ENCODE peak calls at places on chromosomes 13 and 19, in four cellular contexts. A is IMR-90, I is H1, G is mesendoderm. P is an unnamed sample.

GRCh38 chr13:19601749-19602725 is 31.4 kb upstream of the MPHOSPH8 start:
- DNase-seq in I (peak; percentile 9), G (peak; percentile 71), A (peak; percentile 27), P (peak; percentile 64)

GRCh38 chr19:4115050-4115817 is 8.7 kb downstream of the MAP2K2 start:
- DNase-seq in A (no peak), I (no peak), G (no peak), P (no peak)

GRCh38 chr19:18777725-18778389 is 13.2 kb downstream of the COMP start:
- DNase-seq in G (no peak), A (no peak), I (no peak), P (no peak)

GRCh38 chr13:97781891-97782305 is 171.6 kb upstream of the IPO5 start:
- DNase-seq in A (no peak), I (no peak), G (no peak), P (no peak)

GRCh38 chr13:23352161-23352560 is 81.3 kb downstream of the SACS start:
- DNase-seq in G (no peak), I (no peak), A (no peak), P (no peak)

GRCh38 chr13:95676775-95677563 is at the start of gene DNAJC3:
- DNase-seq in I (peak; percentile 92), G (peak; percentile 99), A (peak; percentile 96), P (peak; percentile 99)

GRCh38 chr19:55352040-55352439 is 2.5 kb downstream of the COX6B2 start:
- DNase-seq in I (no peak), G (no peak), A (no peak), P (no peak)

GRCh38 chr19:4059493-4059880 is 7.2 kb downstream of the ZBTB7A start:
- DNase-seq in I (no peak), A (no peak), G (no peak), P (no peak)

GRCh38 chr13:30824651-30825050 is 81.4 kb upstream of the MEDAG start:
- DNase-seq in G (peak; percentile 89), I (no peak), A (no peak), P (no peak)

GRCh38 chr19:54133312-54133956 is 4.1 kb upstream of the CNOT3 start:
- DNase-seq in A (no peak), I (peak; percentile 78), G (peak; percentile 92), P (peak; percentile 92)
- H2BK120ac ChIP-seq in A (no peak overlapping the region), I (no peak overlapping the region), G (no peak overlapping the region), P (no peak overlapping the region)

DNA sequence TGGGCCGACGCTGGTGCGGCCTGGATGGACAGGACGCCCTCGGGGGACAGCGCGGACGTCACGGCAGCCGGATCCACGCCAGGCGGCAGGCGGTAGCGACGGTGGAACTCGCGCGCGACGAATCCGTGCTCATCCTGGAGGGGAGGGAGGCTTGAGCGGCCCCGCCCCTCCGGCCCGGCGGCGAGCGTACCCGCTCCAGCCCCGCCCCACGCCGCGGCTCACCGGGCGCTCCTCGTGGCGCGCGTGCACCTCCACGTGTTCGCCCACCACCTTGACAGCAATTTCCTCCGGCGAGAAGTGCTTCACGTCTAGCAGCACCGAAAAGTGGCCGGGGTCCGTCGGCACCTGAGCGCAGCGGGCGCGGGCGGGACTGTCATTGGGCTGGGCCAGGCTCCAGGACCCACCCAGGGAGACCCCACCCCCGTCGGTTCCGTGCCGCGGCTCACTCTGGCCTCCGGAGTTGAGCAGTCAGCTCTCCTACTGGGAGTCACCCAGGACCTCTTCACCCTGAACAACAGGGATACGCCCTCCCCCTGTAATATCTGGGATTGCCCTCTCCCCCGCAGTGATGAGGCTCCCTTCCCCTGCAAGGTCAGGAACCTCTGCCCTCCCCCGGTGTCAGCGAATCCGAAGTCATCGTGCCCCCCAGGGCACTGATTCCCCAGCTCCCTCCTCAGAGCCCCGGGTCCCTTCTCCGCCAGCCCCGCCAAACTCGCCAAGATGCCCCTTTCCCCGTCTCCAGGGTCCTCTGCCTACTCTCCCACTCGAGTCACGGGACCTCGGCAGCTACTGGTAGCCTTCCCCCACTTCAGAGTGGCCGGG is 1.1 kb downstream of the HSPB6 start:
- DNase-seq in A (peak; percentile 55), G (no peak), I (no peak), P (peak; percentile 39)
- H3K27ac ChIP-seq in A (peak overlapping the region; percentile 97), G (no peak overlapping the region), I (no peak overlapping the region), P (no peak overlapping the region)

DNA sequence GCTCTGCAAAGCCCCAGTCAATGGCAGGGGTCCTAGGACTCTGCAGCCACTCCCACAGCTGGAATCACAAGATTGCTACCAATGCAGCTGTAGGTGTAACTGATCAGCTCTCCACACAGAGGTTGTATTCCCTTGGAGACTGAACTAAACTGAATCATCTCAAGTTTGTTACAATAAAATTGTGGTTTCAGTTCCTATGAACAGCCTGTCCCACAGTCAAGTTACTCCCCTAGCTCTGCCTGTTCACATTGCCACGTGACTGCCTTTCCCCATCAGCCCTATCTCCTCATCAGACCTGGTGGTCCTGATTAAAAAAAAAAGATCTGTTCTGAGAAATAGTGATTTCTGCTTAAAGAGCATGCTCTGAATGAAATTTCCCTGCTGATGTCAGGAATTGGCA is 287.9 kb upstream of the NBEA start:
- DNase-seq in G (peak; percentile 58), A (no peak), I (no peak), P (no peak)
- H4K5ac ChIP-seq in G (no peak overlapping the region), A (no peak overlapping the region), I (no peak overlapping the region), P (no peak overlapping the region)

GRCh38 chr13:110001622-110002275 is 215.4 kb upstream of the IRS2 start:
- DNase-seq in G (no peak), I (no peak), A (peak; percentile 90), P (no peak)

GRCh38 chr13:109998808-109999528 is 212.6 kb upstream of the IRS2 start:
- DNase-seq in A (peak; percentile 95), I (no peak), G (no peak), P (no peak)

GRCh38 chr13:109998030-109998429 is 211.6 kb upstream of the IRS2 start:
- DNase-seq in I (no peak), G (no peak), A (no peak), P (no peak)

GRCh38 chr13:109999659-110000533 is 213.5 kb upstream of the IRS2 start:
- DNase-seq in I (no peak), G (peak; percentile 35), A (no peak), P (no peak)

DNA sequence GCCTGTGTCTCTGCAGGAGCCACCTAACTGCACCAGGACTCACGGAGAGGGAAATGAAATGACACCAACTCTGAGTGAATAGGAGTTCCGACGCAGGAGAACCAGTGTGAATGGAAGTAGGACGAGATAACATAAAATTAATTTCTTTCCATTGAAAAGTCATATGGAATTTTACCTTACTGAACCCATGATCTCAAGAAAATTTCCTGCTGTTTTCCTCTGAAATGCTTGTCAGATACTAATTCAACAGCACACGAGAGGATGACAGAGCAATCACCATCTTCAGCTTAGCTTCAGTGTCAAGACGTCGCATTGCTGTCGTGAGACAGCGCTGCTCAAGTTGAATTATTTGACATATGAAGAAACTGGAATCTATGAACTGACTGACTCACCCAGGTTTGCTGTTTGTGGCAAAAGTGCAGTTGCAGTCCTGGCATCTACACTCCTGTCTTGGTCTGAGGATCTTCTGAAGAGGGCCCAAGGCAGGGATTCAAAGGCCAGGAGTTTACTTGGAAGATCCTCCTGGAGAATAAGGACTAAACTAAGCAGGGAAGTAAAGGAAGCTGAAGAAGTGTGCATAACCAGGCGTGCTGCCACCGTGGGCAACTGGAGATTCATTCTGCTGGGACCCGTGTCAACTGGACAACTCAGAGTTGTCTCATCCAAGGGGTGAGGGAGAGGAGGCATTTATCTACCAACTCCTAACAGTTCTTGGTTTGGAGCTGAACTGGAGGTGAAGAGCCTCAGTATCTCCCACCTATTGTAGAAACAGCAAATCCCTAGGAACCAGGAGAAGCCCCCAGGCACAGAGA is 214.4 kb upstream of the IRS2 start:
- DNase-seq in I (no peak), A (no peak), G (no peak), P (no peak)
- H2BK120ac ChIP-seq in I (no peak overlapping the region), A (peak overlapping the region; percentile 71), G (no peak overlapping the region), P (no peak overlapping the region)

DNA sequence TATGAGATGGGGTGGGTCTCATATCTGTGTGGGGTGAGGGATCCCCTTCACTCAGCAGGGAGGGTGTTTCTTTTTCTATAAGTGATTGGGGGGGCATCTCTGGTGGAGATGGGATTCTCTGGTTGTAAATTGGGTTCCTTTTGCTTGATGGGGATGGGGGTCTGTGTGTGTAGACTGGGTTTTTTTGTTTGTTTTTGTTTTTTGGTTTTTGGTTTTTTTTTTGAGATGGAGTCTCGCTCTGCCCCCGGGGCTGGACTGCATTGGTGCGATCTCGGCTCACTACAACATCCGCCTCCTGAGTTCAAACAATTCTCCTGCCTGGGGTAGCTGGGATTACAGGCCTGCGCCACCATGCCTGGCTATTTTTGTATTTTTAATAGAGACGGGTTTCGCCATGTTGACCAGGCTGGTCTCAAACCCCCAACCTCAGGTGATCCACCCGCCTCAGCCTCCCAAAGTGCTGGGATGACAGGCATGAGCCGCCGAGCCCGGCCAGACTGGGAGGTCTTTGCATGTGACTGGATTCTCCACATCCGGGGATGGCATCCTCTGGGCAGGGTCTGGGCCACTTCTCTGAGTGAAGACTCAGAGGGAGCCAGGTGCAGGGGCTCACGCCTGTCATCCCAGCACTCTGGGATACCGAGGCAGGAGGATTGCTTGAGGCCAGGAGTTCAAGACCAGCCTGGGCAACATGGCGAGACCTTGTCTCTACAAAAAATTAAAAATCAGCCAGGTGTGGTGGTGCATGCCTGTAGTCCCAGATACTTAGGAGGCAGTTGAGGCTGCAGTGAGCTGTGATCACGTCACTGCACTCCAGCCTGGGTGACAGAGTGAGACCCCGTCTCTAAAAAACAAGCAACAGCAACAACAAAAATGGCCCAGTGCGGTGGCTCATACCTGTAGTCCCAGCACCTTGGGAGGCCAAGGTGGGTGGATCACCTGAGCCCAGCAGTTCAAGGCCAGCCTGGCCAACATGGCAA is 799 bp downstream of the MYBPC2 start:
- DNase-seq in A (no peak), G (no peak), I (no peak), P (no peak)
- H3K27ac ChIP-seq in A (no peak overlapping the region), G (no peak overlapping the region), I (no peak overlapping the region), P (no peak overlapping the region)

DNA sequence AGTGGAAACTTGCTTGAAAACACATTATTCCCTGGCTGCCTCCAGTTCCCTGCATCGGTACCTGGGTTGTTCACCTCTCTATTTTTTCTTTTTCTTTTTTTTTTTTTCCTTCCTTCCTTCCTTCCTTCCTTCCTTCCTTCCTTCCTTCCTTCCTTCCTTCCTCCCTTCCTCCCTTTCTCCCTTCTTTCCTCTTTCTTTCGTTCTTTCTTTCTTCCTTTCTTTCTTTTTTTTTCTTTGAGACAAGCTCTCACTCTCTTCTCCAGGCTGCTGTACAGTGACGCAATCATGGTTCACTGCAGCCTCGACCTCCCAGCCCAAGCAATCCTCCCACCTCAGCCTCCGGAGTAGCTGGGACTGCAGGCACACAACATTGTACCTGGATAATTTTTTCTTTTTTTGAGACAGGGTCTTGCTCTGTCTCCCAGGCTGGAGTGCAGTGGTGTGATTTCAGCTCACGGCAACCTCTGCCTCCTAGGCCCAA is 3.4 kb upstream of the RASAL3 start:
- DNase-seq in A (no peak), G (no peak), I (no peak), P (no peak)
- H4K5ac ChIP-seq in A (no peak overlapping the region), G (no peak overlapping the region), I (no peak overlapping the region), P (no peak overlapping the region)

DNA sequence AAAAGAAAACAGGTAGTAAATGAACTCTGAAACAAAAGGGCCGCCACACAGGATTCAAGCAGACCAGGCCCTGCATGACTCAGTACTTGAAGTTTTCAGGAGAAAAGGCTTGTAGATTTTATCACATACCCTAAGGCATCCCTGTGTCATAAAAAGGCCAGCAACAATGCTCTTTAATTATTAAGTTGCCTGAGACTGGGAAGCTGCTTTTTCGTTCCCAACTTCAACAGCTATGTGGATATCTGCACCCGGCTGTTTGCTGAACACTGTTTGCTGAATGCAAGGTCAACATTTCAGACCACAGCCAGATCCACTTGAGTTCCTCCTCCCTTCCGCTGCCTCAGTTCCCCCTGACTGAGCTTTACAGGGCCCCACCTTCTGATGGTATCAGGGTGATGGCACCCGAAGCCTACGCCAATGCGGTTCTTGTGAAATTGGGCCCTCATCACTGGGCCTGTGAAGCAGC is 6.1 kb upstream of the ECH1 start:
- DNase-seq in A (peak; percentile 35), G (peak; percentile 54), I (no peak), P (no peak)
- H2BK120ac ChIP-seq in A (no peak overlapping the region), G (no peak overlapping the region), I (no peak overlapping the region), P (no peak overlapping the region)